ENCODE peak calls at places on chromosome 10, in seven cellular contexts. N, J, F, O, C, P and L are unnamed samples.

GRCh38 chr10:47159361-47160228 is 140.4 kb upstream of the GDF10 start:
- DNase-seq in O (no peak), F (no peak), J (peak), P (no peak), N (no peak), C (no peak), L (no peak)

GRCh38 chr10:92627845-92628480 is 35.0 kb downstream of the KIF11 start:
- DNase-seq in J (no peak), O (no peak), N (no peak), C (peak), F (no peak), P (no peak), L (no peak)

GRCh38 chr10:7333995-7334964 is 76.6 kb downstream of the SFMBT2 start:
- DNase-seq in J (no peak), N (no peak), O (no peak), C (peak), P (no peak), F (no peak), L (no peak)

GRCh38 chr10:49144021-49144720 is 10.3 kb upstream of the FAM170B start:
- DNase-seq in N (no peak), F (no peak), C (no peak), P (no peak), O (no peak), J (no peak), L (no peak)

GRCh38 chr10:35306852-35307251 is 29.5 kb upstream of the CCNY start:
- DNase-seq in J (no peak), P (no peak), O (no peak), N (peak), C (no peak), F (peak), L (peak)

GRCh38 chr10:593016-593415 is 96.5 kb downstream of the DIP2C start:
- DNase-seq in O (no peak), J (no peak), C (no peak), F (no peak), P (no peak), N (no peak), L (no peak)

GRCh38 chr10:60849762-60850161 is 71.5 kb downstream of the CDK1 start:
- DNase-seq in N (no peak), C (no peak), F (no peak), P (no peak), J (no peak), O (no peak), L (no peak)

GRCh38 chr10:28254290-28254985 is 48.4 kb downstream of the MPP7 start:
- DNase-seq in J (peak), P (no peak), C (no peak), N (no peak), O (no peak), F (peak), L (no peak)

GRCh38 chr10:6347391-6347951 is 144.7 kb downstream of the PFKFB3 start:
- DNase-seq in O (no peak), N (no peak), P (no peak), C (no peak), F (no peak), J (no peak), L (no peak)

GRCh38 chr10:77869626-77870420 is 56.7 kb downstream of the DLG5 start:
- DNase-seq in J (no peak), O (no peak), F (no peak), N (no peak), P (no peak), C (no peak), L (no peak)

GRCh38 chr10:555682-556350 is 133.7 kb downstream of the DIP2C start:
- DNase-seq in N (no peak), O (no peak), F (no peak), P (no peak), J (no peak), C (no peak), L (no peak)

GRCh38 chr10:71798308-71798624 is 24.9 kb upstream of the VSIR start:
- DNase-seq in J (no peak), P (no peak), F (no peak), O (no peak), N (no peak), C (no peak), L (no peak)

GRCh38 chr10:98267894-98268693 is at the start of gene LOXL4:
- DNase-seq in C (peak), P (no peak), O (peak), N (peak), J (peak), F (no peak), L (no peak)

GRCh38 chr10:83553366-83553765 is 585.9 kb upstream of the GHITM start:
- DNase-seq in C (no peak), F (no peak), O (no peak), P (no peak), J (no peak), N (no peak), L (no peak)

GRCh38 chr10:107028249-107028648 is 136.3 kb downstream of the SORCS1 start:
- DNase-seq in O (no peak), P (no peak), C (no peak), N (peak), J (no peak), F (no peak), L (no peak)

GRCh38 chr10:18400201-18400910 is 251.0 kb downstream of the NSUN6 start:
- DNase-seq in C (peak), F (no peak), P (no peak), N (no peak), O (no peak), J (no peak), L (no peak)

GRCh38 chr10:132443605-132443997 is 46.6 kb downstream of the PWWP2B start:
- DNase-seq in P (no peak), C (no peak), O (no peak), F (no peak), J (no peak), N (peak), L (no peak)

GRCh38 chr10:89100680-89101079 is 106.4 kb downstream of the CH25H start:
- DNase-seq in O (no peak), F (no peak), N (no peak), J (no peak), C (no peak), P (no peak), L (no peak)

GRCh38 chr10:109877546-109877945 is 45.8 kb downstream of the XPNPEP1 start:
- DNase-seq in J (no peak), P (no peak), C (no peak), F (no peak), N (no peak), O (no peak), L (no peak)

GRCh38 chr10:48790740-48791044 is 106.0 kb downstream of the WDFY4 start:
- DNase-seq in O (no peak), F (no peak), C (no peak), P (no peak), N (no peak), J (no peak), L (no peak)

GRCh38 chr10:28947209-28947608 is 269.9 kb downstream of the BAMBI start:
- DNase-seq in O (no peak), N (no peak), F (no peak), J (no peak), C (no peak), P (no peak), L (no peak)

GRCh38 chr10:43249151-43249961 is 17.5 kb downstream of the RASGEF1A start:
- DNase-seq in J (peak), F (no peak), N (no peak), O (peak), C (no peak), P (no peak), L (no peak)

GRCh38 chr10:129960493-129961273 is 3.4 kb downstream of the EBF3 start:
- DNase-seq in O (peak), F (no peak), C (no peak), J (no peak), P (no peak), N (no peak), L (no peak)

GRCh38 chr10:119502214-119502613 is 40.3 kb downstream of the RGS10 start:
- DNase-seq in P (no peak), O (no peak), J (no peak), F (no peak), N (no peak), C (no peak), L (no peak)

GRCh38 chr10:107686095-107686494 is 521.6 kb upstream of the SORCS1 start:
- DNase-seq in C (no peak), P (no peak), O (no peak), J (no peak), N (no peak), F (no peak), L (no peak)

GRCh38 chr10:60427148-60427547 is 37.5 kb upstream of the ANK3 start:
- DNase-seq in P (no peak), F (no peak), N (no peak), C (no peak), J (no peak), O (no peak), L (no peak)

GRCh38 chr10:17227367-17228080 is 517 bp upstream of the VIM start:
- DNase-seq in P (no peak), O (no peak), C (peak), J (no peak), F (no peak), N (peak), L (no peak)

GRCh38 chr10:93745411-93746065 is 12.2 kb upstream of the LGI1 start:
- DNase-seq in O (no peak), P (no peak), N (peak), C (peak), F (no peak), J (no peak), L (no peak)

GRCh38 chr10:109959571-109960145 is 36.3 kb upstream of the XPNPEP1 start:
- DNase-seq in P (no peak), J (no peak), O (no peak), N (no peak), C (no peak), F (no peak), L (no peak)

GRCh38 chr10:33547976-33548375 is 213.5 kb upstream of the NRP1 start:
- DNase-seq in J (no peak), P (no peak), O (no peak), C (no peak), F (no peak), N (no peak), L (no peak)

GRCh38 chr10:114876602-114877300 is 55.2 kb downstream of the FHIP2A start:
- DNase-seq in N (peak), C (peak), F (peak), P (no peak), O (peak), J (peak), L (peak)

GRCh38 chr10:6204341-6205191 is 1.8 kb downstream of the PFKFB3 start:
- DNase-seq in O (no peak), F (peak), C (no peak), P (no peak), N (no peak), J (peak), L (peak)

GRCh38 chr10:111831058-111831457 is 352.5 kb downstream of the GPAM start:
- DNase-seq in C (no peak), N (no peak), J (no peak), O (no peak), F (no peak), P (no peak), L (no peak)
- H3K4me3 ChIP-seq in C (no peak), N (no peak), J (no peak), O (no peak), F (no peak), P (no peak), L (no peak)

GRCh38 chr10:112335104-112335840 is 38.6 kb upstream of the ACSL5 start:
- DNase-seq in O (no peak), C (no peak), J (no peak), F (no peak), N (no peak), P (no peak), L (no peak)
- H3K27ac ChIP-seq in O (no peak), C (no peak), J (no peak), F (no peak), N (no peak), P (no peak), L (no peak)

GRCh38 chr10:99983280-99983988 is 26.3 kb downstream of the DNMBP start:
- DNase-seq in C (no peak), N (peak), F (no peak), P (no peak), O (no peak), J (no peak), L (no peak)
- TF ChIP-seq POLR2AphosphoS5 in C (no peak), N (no peak), F (no peak), P (no peak), O (no peak), J (no peak), L (no peak)

GRCh38 chr10:3430501-3430900 is 257.9 kb upstream of the PITRM1 start:
- DNase-seq in C (no peak), O (no peak), F (no peak), P (no peak), N (no peak), J (no peak), L (no peak)
- H3K4me3 ChIP-seq in C (no peak), O (no peak), F (no peak), P (no peak), N (no peak), J (no peak), L (no peak)